ENCODE peak calls at places on chromosomes 2 and 18, in five cellular contexts. G is psoas muscle; B is kidney glomerular epithelial cell; C is left lobe of liver; Z is activated naive CD4-positive, alpha-beta T cell treated with anti-CD3 and anti-CD28 coated beads for 36 hours. D is an unnamed sample.
A peak's percentile ranks its signal among the peaks of the same experiment; 100 is the strongest.

GRCh38 chr2:226794751-226795171 is 4.9 kb downstream of the IRS1 start:
- DNase-seq in G (no peak), B (peak; percentile 38), C (no peak), Z (no peak), D (no peak)

GRCh38 chr18:77206676-77207370 is 42.8 kb upstream of the GALR1 start:
- DNase-seq in G (peak; percentile 74), B (peak; percentile 69), C (no peak), Z (no peak), D (no peak)

GRCh38 chr2:231360401-231360800 is 35.1 kb upstream of the B3GNT7 start:
- DNase-seq in G (no peak), B (no peak), C (no peak), Z (no peak), D (no peak)

GRCh38 chr2:65431417-65432226 is 777 bp downstream of the SPRED2 start:
- DNase-seq in G (peak; percentile 48), B (no peak), C (peak; percentile 58), Z (peak; percentile 50), D (no peak)

GRCh38 chr2:109189751-109190150 is 60.7 kb downstream of the SH3RF3 start:
- DNase-seq in G (no peak), B (no peak), C (no peak), Z (no peak), D (no peak)

GRCh38 chr2:151657667-151658076 is 76.6 kb downstream of the NEB start:
- DNase-seq in G (no peak), B (peak; percentile 0), C (no peak), Z (no peak), D (no peak)

GRCh38 chr2:219448099-219448775 is 13.6 kb downstream of the SPEG start:
- DNase-seq in G (peak; percentile 6), B (no peak), C (no peak), Z (no peak), D (no peak)

GRCh38 chr2:113138428-113139322 is 11.3 kb downstream of the IL1RN start:
- DNase-seq in G (no peak), B (peak; percentile 60), C (peak; percentile 59), Z (peak; percentile 65), D (peak; percentile 27)

GRCh38 chr2:219125225-219125885 is 35.3 kb downstream of the NHEJ1 start:
- DNase-seq in G (peak; percentile 63), B (peak; percentile 26), C (peak; percentile 80), Z (no peak), D (peak; percentile 94)

GRCh38 chr2:100945433-100945740 is 56.7 kb upstream of the RPL31 start:
- DNase-seq in G (no peak), B (no peak), C (no peak), Z (no peak), D (no peak)

GRCh38 chr2:47771211-47771610 is 11.7 kb upstream of the MSH6 start:
- DNase-seq in G (no peak), B (peak; percentile 88), C (no peak), Z (no peak), D (peak; percentile 88)

GRCh38 chr2:26300234-26300641 is 45.7 kb upstream of the SELENOI start:
- DNase-seq in G (no peak), B (peak; percentile 71), C (no peak), Z (peak; percentile 27), D (no peak)

GRCh38 chr2:29733945-29734344 is 187.4 kb downstream of the ALK start:
- DNase-seq in G (no peak), B (no peak), C (no peak), Z (no peak), D (no peak)

GRCh38 chr2:231684314-231685223 is 23.8 kb upstream of the PTMA start:
- DNase-seq in G (peak; percentile 20), B (no peak), C (no peak), Z (no peak), D (no peak)

GRCh38 chr2:241865957-241866858 is 3.3 kb upstream of the RTP5 start:
- DNase-seq in G (peak; percentile 12), B (no peak), C (no peak), Z (peak; percentile 63), D (no peak)

GRCh38 chr2:120765911-120766757 is 30.5 kb downstream of the GLI2 start:
- DNase-seq in G (peak; percentile 84), B (peak; percentile 24), C (peak; percentile 57), Z (no peak), D (no peak)

GRCh38 chr18:457120-457519 is 43.4 kb downstream of the COLEC12 start:
- DNase-seq in G (peak; percentile 46), B (no peak), C (no peak), Z (no peak), D (no peak)

GRCh38 chr2:73202156-73203054 is at the start of gene NOTO:
- DNase-seq in G (no peak), B (no peak), C (no peak), Z (no peak), D (no peak)

GRCh38 chr18:58394046-58394445 is 234.8 kb downstream of the ALPK2 start:
- DNase-seq in G (no peak), B (peak; percentile 81), C (peak; percentile 31), Z (no peak), D (no peak)

GRCh38 chr2:68435605-68436004 is 31.5 kb downstream of the FBXO48 start:
- DNase-seq in G (no peak), B (no peak), C (no peak), Z (no peak), D (no peak)

GRCh38 chr2:73762571-73762970 is 17.3 kb downstream of the DUSP11 start:
- DNase-seq in G (no peak), B (peak; percentile 38), C (no peak), Z (no peak), D (no peak)

GRCh38 chr2:150888337-150888736 is 373.3 kb downstream of the RBM43 start:
- DNase-seq in G (no peak), B (no peak), C (no peak), Z (no peak), D (no peak)